ENCODE peak calls at places on chromosomes 6 and 20, in five cellular contexts. One of them, this sample, is unnamed.
A peak's percentile ranks its signal among the peaks of the same experiment; 100 is the strongest.

GRCh38 chr6:145633981-145634627 is 101.2 kb downstream of the EPM2A start:
- DNase-seq in adrenal gland: peak; percentile 92
- DNase-seq in OCI-LY7: peak; percentile 75
- DNase-seq in AG09309: peak; percentile 46
- DNase-seq in CD8-positive, alpha-beta T cell: peak; percentile 67
- DNase-seq in this sample: peak; percentile 79

GRCh38 chr6:150413768-150414167 is 45.0 kb downstream of the IYD start:
- DNase-seq in adrenal gland: no peak
- DNase-seq in OCI-LY7: no peak
- DNase-seq in AG09309: no peak
- DNase-seq in CD8-positive, alpha-beta T cell: no peak
- DNase-seq in this sample: peak; percentile 47

GRCh38 chr6:90183587-90184333 is 112.9 kb downstream of the BACH2 start:
- DNase-seq in adrenal gland: no peak
- DNase-seq in OCI-LY7: no peak
- DNase-seq in AG09309: no peak
- DNase-seq in CD8-positive, alpha-beta T cell: no peak
- DNase-seq in this sample: peak; percentile 26

GRCh38 chr6:75326557-75327258 is 42.1 kb upstream of the TMEM30A start:
- DNase-seq in adrenal gland: no peak
- DNase-seq in OCI-LY7: no peak
- DNase-seq in AG09309: no peak
- DNase-seq in CD8-positive, alpha-beta T cell: no peak
- DNase-seq in this sample: no peak

GRCh38 chr6:44738652-44739141 is 351.2 kb downstream of the CDC5L start:
- DNase-seq in adrenal gland: peak; percentile 62
- DNase-seq in OCI-LY7: no peak
- DNase-seq in AG09309: no peak
- DNase-seq in CD8-positive, alpha-beta T cell: no peak
- DNase-seq in this sample: no peak

GRCh38 chr20:2293486-2293885 is 2.3 kb upstream of the TGM3 start:
- DNase-seq in adrenal gland: no peak
- DNase-seq in OCI-LY7: no peak
- DNase-seq in AG09309: no peak
- DNase-seq in CD8-positive, alpha-beta T cell: no peak
- DNase-seq in this sample: no peak

GRCh38 chr20:16553684-16554083 is 19.6 kb downstream of the KIF16B start:
- DNase-seq in adrenal gland: no peak
- DNase-seq in OCI-LY7: no peak
- DNase-seq in AG09309: no peak
- DNase-seq in CD8-positive, alpha-beta T cell: no peak
- DNase-seq in this sample: no peak

GRCh38 chr6:109087661-109088264 is 6.9 kb downstream of the SESN1 start:
- DNase-seq in adrenal gland: no peak
- DNase-seq in OCI-LY7: no peak
- DNase-seq in AG09309: no peak
- DNase-seq in CD8-positive, alpha-beta T cell: no peak
- DNase-seq in this sample: no peak

GRCh38 chr6:85561750-85562357 is 31.8 kb downstream of the SNX14 start:
- DNase-seq in adrenal gland: no peak
- DNase-seq in OCI-LY7: no peak
- DNase-seq in AG09309: no peak
- DNase-seq in CD8-positive, alpha-beta T cell: no peak
- DNase-seq in this sample: no peak

GRCh38 chr20:47306095-47306494 is 50.4 kb downstream of the ZMYND8 start:
- DNase-seq in adrenal gland: no peak
- DNase-seq in OCI-LY7: no peak
- DNase-seq in AG09309: no peak
- DNase-seq in CD8-positive, alpha-beta T cell: no peak
- DNase-seq in this sample: no peak

GRCh38 chr20:47304287-47304686 is 52.2 kb downstream of the ZMYND8 start:
- DNase-seq in adrenal gland: no peak
- DNase-seq in OCI-LY7: no peak
- DNase-seq in AG09309: no peak
- DNase-seq in CD8-positive, alpha-beta T cell: no peak
- DNase-seq in this sample: no peak

GRCh38 chr20:47303736-47304135 is 52.8 kb downstream of the ZMYND8 start:
- DNase-seq in adrenal gland: no peak
- DNase-seq in OCI-LY7: no peak
- DNase-seq in AG09309: no peak
- DNase-seq in CD8-positive, alpha-beta T cell: no peak
- DNase-seq in this sample: no peak

GRCh38 chr20:47306755-47307370 is 49.6 kb downstream of the ZMYND8 start:
- DNase-seq in adrenal gland: no peak
- DNase-seq in OCI-LY7: no peak
- DNase-seq in AG09309: no peak
- DNase-seq in CD8-positive, alpha-beta T cell: no peak
- DNase-seq in this sample: no peak

GRCh38 chr20:47305667-47306066 is 50.8 kb downstream of the ZMYND8 start:
- DNase-seq in adrenal gland: no peak
- DNase-seq in OCI-LY7: no peak
- DNase-seq in AG09309: no peak
- DNase-seq in CD8-positive, alpha-beta T cell: no peak
- DNase-seq in this sample: no peak
- TF ChIP-seq CTCF in adrenal gland: no peak
- TF ChIP-seq CTCF in OCI-LY7: no peak
- TF ChIP-seq CTCF in AG09309: no peak
- TF ChIP-seq CTCF in CD8-positive, alpha-beta T cell: no peak
- TF ChIP-seq CTCF in this sample: no peak

GRCh38 chr6:13487122-13488014 is at the start of gene GFOD1:
- DNase-seq in adrenal gland: peak; percentile 80
- DNase-seq in OCI-LY7: peak; percentile 91
- DNase-seq in AG09309: peak; percentile 41
- DNase-seq in CD8-positive, alpha-beta T cell: peak; percentile 62
- DNase-seq in this sample: peak; percentile 82
- TF ChIP-seq CTCF in adrenal gland: no peak
- TF ChIP-seq CTCF in OCI-LY7: no peak
- TF ChIP-seq CTCF in AG09309: peak; percentile 18
- TF ChIP-seq CTCF in CD8-positive, alpha-beta T cell: no peak
- TF ChIP-seq CTCF in this sample: no peak

GRCh38 chr20:44715495-44716308 is 533 bp downstream of the CCN5 start:
- DNase-seq in adrenal gland: no peak
- DNase-seq in OCI-LY7: no peak
- DNase-seq in AG09309: no peak
- DNase-seq in CD8-positive, alpha-beta T cell: no peak
- DNase-seq in this sample: no peak

GRCh38 chr20:44716309-44717106 is 1.3 kb downstream of the CCN5 start:
- DNase-seq in adrenal gland: no peak
- DNase-seq in OCI-LY7: no peak
- DNase-seq in AG09309: no peak
- DNase-seq in CD8-positive, alpha-beta T cell: no peak
- DNase-seq in this sample: no peak

GRCh38 chr20:44720617-44720993 is 5.4 kb downstream of the CCN5 start:
- DNase-seq in adrenal gland: peak; percentile 80
- DNase-seq in OCI-LY7: no peak
- DNase-seq in AG09309: no peak
- DNase-seq in CD8-positive, alpha-beta T cell: no peak
- DNase-seq in this sample: peak; percentile 69

GRCh38 chr20:44719841-44720240 is 4.7 kb downstream of the CCN5 start:
- DNase-seq in adrenal gland: no peak
- DNase-seq in OCI-LY7: no peak
- DNase-seq in AG09309: no peak
- DNase-seq in CD8-positive, alpha-beta T cell: no peak
- DNase-seq in this sample: no peak

DNA sequence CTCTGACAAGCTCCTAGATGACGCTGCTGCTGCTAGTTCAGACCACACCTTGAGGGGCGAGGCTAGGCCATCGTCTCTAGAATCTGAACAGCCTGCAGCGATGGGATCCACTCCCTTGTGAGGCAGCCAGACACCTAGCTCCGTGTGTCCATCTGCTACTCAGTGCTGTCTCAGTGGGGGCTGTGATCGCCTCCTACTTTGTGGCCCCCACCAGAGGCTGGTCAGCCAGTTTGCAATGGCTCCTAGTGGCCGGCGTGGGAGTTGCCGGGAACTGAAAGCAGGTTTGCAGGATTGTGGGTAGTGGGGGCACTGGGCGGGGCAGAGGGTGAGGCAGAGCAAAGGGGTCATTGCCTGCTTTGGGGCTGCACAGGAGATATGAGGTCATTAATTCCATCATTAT is 2.8 kb downstream of the CCN5 start:
- DNase-seq in adrenal gland: no peak
- DNase-seq in OCI-LY7: no peak
- DNase-seq in AG09309: no peak
- DNase-seq in CD8-positive, alpha-beta T cell: no peak
- DNase-seq in this sample: peak; percentile 66
- TF ChIP-seq CTCF in adrenal gland: peak; percentile 21
- TF ChIP-seq CTCF in OCI-LY7: peak; percentile 45
- TF ChIP-seq CTCF in AG09309: peak; percentile 39
- TF ChIP-seq CTCF in CD8-positive, alpha-beta T cell: no peak
- TF ChIP-seq CTCF in this sample: peak; percentile 85

DNA sequence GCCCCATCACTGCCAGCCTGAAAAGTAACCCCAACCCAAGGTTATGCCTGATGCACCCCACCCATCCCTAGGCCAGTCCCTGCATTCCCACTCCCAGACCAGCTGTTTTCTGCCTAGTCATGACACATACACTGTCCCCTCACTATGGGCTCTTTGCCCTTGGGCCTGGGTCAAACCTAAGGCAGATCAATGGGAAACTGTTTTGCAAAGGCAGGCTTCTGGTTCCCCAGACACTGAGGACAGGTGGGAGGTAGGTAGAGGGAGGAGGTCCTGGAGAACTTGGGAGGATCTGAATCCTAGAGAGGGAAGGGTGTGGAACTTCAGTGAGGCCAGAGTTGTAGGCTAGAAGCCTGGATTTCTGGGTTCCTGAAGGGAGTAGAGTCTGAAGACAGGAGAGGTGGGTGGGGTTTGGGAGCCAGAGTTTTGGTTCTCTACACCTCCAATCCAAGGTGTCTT is 2.1 kb downstream of the CLIC1 start:
- DNase-seq in adrenal gland: no peak
- DNase-seq in OCI-LY7: no peak
- DNase-seq in AG09309: no peak
- DNase-seq in CD8-positive, alpha-beta T cell: no peak
- DNase-seq in this sample: no peak
- TF ChIP-seq CTCF in adrenal gland: no peak
- TF ChIP-seq CTCF in OCI-LY7: no peak
- TF ChIP-seq CTCF in AG09309: no peak
- TF ChIP-seq CTCF in CD8-positive, alpha-beta T cell: no peak
- TF ChIP-seq CTCF in this sample: no peak

DNA sequence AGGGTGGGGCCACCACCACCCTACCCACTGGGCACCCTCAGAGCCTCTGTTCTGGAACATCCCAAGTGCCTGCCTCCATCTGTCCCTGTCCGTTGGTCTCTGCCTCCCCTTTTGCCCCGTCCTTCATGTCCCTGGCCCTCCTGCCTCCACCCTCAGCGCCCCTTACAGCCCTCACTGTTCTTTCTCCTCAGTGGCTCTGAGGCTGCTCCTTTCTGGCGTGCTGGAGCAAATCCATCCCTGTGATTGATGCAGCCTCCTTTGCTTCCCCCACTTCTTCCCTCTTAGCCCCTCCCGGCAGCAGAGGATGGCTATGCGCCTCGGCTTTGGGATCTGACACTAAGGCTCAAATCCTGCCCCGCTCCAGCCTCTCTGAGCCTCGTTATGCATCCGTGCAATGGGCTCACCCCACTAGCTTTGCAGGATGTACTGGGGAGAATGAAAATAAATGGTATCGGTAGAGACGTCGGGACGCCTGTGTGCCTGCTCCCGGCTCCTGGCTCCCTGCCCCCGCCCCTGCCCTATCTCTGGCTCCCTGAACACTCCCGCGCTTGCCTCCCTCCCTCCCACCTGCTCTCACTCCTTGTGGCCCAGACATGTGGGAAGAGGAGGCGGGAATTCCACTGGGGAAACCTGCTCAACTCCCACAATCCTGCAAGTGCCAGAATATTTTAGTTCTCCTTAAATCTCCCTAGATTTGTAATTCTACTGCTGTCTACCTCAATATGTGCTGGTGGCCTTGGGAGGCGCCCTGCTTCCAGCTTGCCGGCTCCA is 13.1 kb downstream of the VSTM2L start:
- DNase-seq in adrenal gland: no peak
- DNase-seq in OCI-LY7: no peak
- DNase-seq in AG09309: no peak
- DNase-seq in CD8-positive, alpha-beta T cell: no peak
- DNase-seq in this sample: no peak
- TF ChIP-seq CTCF in adrenal gland: no peak
- TF ChIP-seq CTCF in OCI-LY7: peak; percentile 48
- TF ChIP-seq CTCF in AG09309: no peak
- TF ChIP-seq CTCF in CD8-positive, alpha-beta T cell: no peak
- TF ChIP-seq CTCF in this sample: no peak